ENCODE peak calls at places on chromosomes 16 and 17, in six cellular contexts. L, O, Z, P, F and E are unnamed samples.

GRCh38 chr16:72434159-72434558 is 262.2 kb upstream of the PMFBP1 start:
- DNase-seq in Z (no peak), O (no peak), P (no peak), F (peak), L (no peak), E (no peak)

GRCh38 chr17:36942031-36942599 is 4.8 kb downstream of the LHX1 start:
- DNase-seq in P (no peak), O (no peak), Z (no peak), L (no peak), F (no peak), E (no peak)

GRCh38 chr16:64950731-64951130 is 171.1 kb downstream of the CDH11 start:
- DNase-seq in F (no peak), P (no peak), Z (no peak), O (no peak), L (no peak), E (no peak)

GRCh38 chr16:17367932-17368331 is 102.8 kb downstream of the XYLT1 start:
- DNase-seq in O (no peak), P (no peak), F (peak), Z (no peak), L (peak), E (no peak)

GRCh38 chr17:47882247-47882646 is 13.8 kb upstream of the SP2 start:
- DNase-seq in L (no peak), P (no peak), F (peak), O (no peak), Z (no peak), E (no peak)

GRCh38 chr16:86968866-86969265 is 348.3 kb downstream of the C16orf95 start:
- DNase-seq in O (no peak), F (no peak), Z (no peak), P (no peak), L (no peak), E (no peak)

GRCh38 chr17:49382556-49382955 is 20.5 kb upstream of the ZNF652 start:
- DNase-seq in O (no peak), Z (no peak), P (no peak), L (no peak), F (no peak), E (no peak)

GRCh38 chr17:40086150-40087044 is 14.0 kb downstream of the NR1D1 start:
- DNase-seq in P (peak), Z (peak), F (peak), L (peak), O (peak), E (peak)

GRCh38 chr16:15822957-15823356 is 33.9 kb downstream of the MYH11 start:
- DNase-seq in P (no peak), L (peak), O (no peak), F (no peak), Z (no peak), E (no peak)

GRCh38 chr16:85749686-85750020 is 1.2 kb downstream of the C16orf74 start:
- DNase-seq in L (no peak), F (no peak), O (no peak), P (no peak), Z (no peak), E (no peak)

GRCh38 chr17:35239823-35240222 is 3.0 kb upstream of the SLFN5 start:
- DNase-seq in F (no peak), P (no peak), O (no peak), L (no peak), Z (no peak), E (no peak)

GRCh38 chr17:62778990-62779681 is 29.0 kb downstream of the MARCHF10 start:
- DNase-seq in Z (peak), L (peak), O (no peak), P (no peak), F (peak), E (no peak)

GRCh38 chr16:50533317-50533716 is 14.9 kb upstream of the NKD1 start:
- DNase-seq in F (no peak), L (no peak), Z (no peak), O (no peak), P (no peak), E (no peak)

GRCh38 chr16:30368122-30368791 is 2.0 kb downstream of the TBC1D10B start:
- DNase-seq in P (no peak), Z (no peak), L (peak), O (no peak), F (peak), E (no peak)

GRCh38 chr17:35236821-35237220 is 6.1 kb upstream of the SLFN5 start:
- DNase-seq in L (no peak), F (no peak), O (no peak), P (no peak), Z (no peak), E (no peak)

GRCh38 chr16:11913425-11914079 is 2.2 kb downstream of the GSPT1 start:
- DNase-seq in F (peak), L (peak), Z (no peak), P (no peak), O (no peak), E (peak)

GRCh38 chr16:54414671-54415070 is 128.1 kb upstream of the IRX3 start:
- DNase-seq in Z (no peak), O (no peak), L (no peak), F (no peak), P (no peak), E (no peak)

GRCh38 chr17:39700148-39700987 is 504 bp downstream of the ERBB2 start:
- DNase-seq in F (peak), O (no peak), P (no peak), L (no peak), Z (no peak), E (no peak)

GRCh38 chr16:66562409-66562808 is 3.8 kb upstream of the CMTM1 start:
- DNase-seq in Z (no peak), L (no peak), F (no peak), P (no peak), O (no peak), E (no peak)

GRCh38 chr17:39365252-39365651 is 36.2 kb downstream of the FBXL20 start:
- DNase-seq in P (no peak), Z (peak), F (peak), O (no peak), L (no peak), E (no peak)

GRCh38 chr16:4313563-4314531 is 2.0 kb upstream of the GLIS2 start:
- DNase-seq in L (peak), Z (no peak), P (no peak), F (peak), O (peak), E (no peak)

GRCh38 chr16:59527206-59527997 is 793.3 kb upstream of the GOT2 start:
- DNase-seq in L (no peak), F (peak), O (no peak), Z (no peak), P (no peak), E (no peak)

GRCh38 chr16:16120382-16121184 is 102.7 kb downstream of the ABCC6 start:
- DNase-seq in L (peak), F (peak), Z (no peak), P (no peak), O (no peak), E (no peak)

GRCh38 chr17:66542967-66543525 is 240.6 kb downstream of the PRKCA start:
- DNase-seq in P (no peak), F (peak), Z (no peak), L (no peak), O (no peak), E (no peak)